ENCODE peak calls at places on chromosomes 4 and X, in four cellular contexts. P, M, H and Y are unnamed samples.

GRCh38 chr4:25236971-25237370 is 3.1 kb downstream of the PI4K2B start:
- DNase-seq in P (no peak), M (no peak), H (no peak), Y (no peak)

GRCh38 chr4:91963489-91963888 is 340.3 kb upstream of the GRID2 start:
- DNase-seq in P (no peak), M (no peak), H (no peak), Y (no peak)

GRCh38 chrX:70554081-70554480 is 109.4 kb downstream of the DLG3 start:
- DNase-seq in P (no peak), M (no peak), H (peak), Y (no peak)

GRCh38 chrX:10233696-10234095 is 76.9 kb downstream of the CLCN4 start:
- DNase-seq in P (no peak), M (no peak), H (no peak), Y (no peak)

GRCh38 chr4:103105558-103106356 is 6.1 kb upstream of the BDH2 start:
- DNase-seq in P (no peak), M (no peak), H (no peak), Y (no peak)

GRCh38 chr4:24210332-24210902 is 320.6 kb upstream of the PPARGC1A start:
- DNase-seq in P (peak), M (peak), H (no peak), Y (peak)

GRCh38 chr4:177051473-177052060 is 258.1 kb upstream of the NEIL3 start:
- DNase-seq in P (no peak), M (no peak), H (peak), Y (no peak)

GRCh38 chr4:142840516-142841123 is 5.5 kb downstream of the INPP4B start:
- DNase-seq in P (no peak), M (no peak), H (peak), Y (no peak)

GRCh38 chr4:87011340-87012034 is 76.7 kb downstream of the AFF1 start:
- DNase-seq in P (no peak), M (no peak), H (peak), Y (no peak)

GRCh38 chrX:106039920-106040319 is 1.4 kb upstream of the SERPINA7 start:
- DNase-seq in P (no peak), M (no peak), H (peak), Y (no peak)

GRCh38 chr4:125316391-125316780 is 1.6 kb downstream of the FAT4 start:
- DNase-seq in P (peak), M (peak), H (peak), Y (peak)

GRCh38 chrX:1719270-1719669 is 104.4 kb downstream of the ASMT start:
- DNase-seq in P (no peak), M (no peak), H (no peak), Y (no peak)

DNA sequence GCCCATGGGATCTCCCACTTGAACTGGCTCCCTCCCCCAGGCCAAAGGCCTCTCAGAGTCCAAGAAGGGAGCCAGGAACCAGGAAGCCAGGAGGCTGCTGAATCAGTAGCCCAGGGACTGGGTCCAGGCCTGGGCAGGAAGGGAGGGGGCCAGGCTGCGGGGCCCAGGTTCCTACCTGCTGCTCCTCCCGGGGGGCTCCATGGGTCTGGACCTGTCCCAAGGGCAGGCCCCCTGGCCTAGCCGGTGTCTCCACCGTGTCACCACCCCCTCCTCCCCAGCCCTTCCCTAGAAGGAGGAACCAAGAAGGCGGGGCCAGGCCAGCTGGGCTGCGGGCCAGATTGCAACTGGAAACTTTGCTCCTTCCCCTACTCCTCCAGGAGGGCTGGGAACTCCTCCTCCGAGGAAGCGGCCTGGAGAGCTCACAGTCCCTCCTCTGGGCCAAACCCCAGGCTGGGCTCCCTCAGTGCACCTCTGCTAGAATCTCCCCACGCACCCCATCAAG is at the start of gene IQSEC2:
- DNase-seq in P (peak), M (peak), H (peak), Y (peak)
- H3K4me3 ChIP-seq in P (peak), M (peak), H (no peak), Y (no peak)

GRCh38 chrX:118974908-118975671 is 672 bp downstream of the LONRF3 start:
- DNase-seq in P (peak), M (peak), H (peak), Y (peak)

GRCh38 chrX:118977424-118977823 is 3.0 kb downstream of the LONRF3 start:
- DNase-seq in P (no peak), M (no peak), H (no peak), Y (no peak)

GRCh38 chrX:118978451-118978850 is 4.0 kb downstream of the LONRF3 start:
- DNase-seq in P (no peak), M (no peak), H (no peak), Y (no peak)

GRCh38 chrX:118975831-118976598 is 1.6 kb downstream of the LONRF3 start:
- DNase-seq in P (peak), M (peak), H (peak), Y (peak)

DNA sequence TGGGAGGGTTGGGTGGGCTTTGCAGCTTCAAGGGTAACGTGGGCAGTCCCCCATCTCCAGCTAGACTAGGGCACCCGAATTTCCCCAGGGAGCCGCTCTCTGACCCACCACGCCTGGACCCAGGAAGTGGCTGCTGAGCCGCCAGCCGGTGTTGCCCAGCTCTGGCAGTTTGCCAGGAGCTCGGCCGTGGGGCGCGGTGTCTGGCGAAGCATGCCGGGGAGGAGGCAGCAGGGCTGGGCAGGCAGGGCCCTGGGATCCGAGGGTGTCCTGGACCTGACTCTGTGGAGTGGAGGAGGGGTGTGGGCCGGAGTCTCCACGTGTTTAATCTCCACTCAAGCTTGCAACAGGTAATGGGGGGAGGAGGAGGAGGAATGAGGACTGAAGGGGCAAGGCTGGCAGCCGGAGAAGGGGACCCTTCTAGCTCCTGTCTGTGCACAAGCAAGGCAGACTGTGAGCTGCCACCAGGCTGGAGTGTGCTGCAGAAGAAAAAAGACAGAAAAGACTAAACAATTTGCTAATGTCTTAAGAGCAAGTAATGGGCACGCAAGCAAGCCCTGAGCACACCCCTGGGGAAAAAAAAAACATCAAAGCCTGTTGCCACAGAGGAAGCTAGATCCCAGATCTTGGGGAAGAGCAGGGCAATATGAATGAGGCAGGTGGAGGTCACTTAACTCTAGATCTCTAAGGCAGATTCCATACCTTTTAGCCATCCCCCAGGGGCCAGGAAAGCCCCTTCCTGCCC is 2.4 kb downstream of the LONRF3 start:
- DNase-seq in P (peak), M (peak), H (peak), Y (peak)
- H3K4me3 ChIP-seq in P (peak), M (peak), H (no peak), Y (no peak)

GRCh38 chr4:3873446-3874415 is 107.5 kb downstream of the ADRA2C start:
- DNase-seq in P (no peak), M (no peak), H (no peak), Y (no peak)

GRCh38 chr4:3872834-3873313 is 106.7 kb downstream of the ADRA2C start:
- DNase-seq in P (no peak), M (no peak), H (no peak), Y (no peak)

GRCh38 chr4:3871181-3871852 is 105.1 kb downstream of the ADRA2C start:
- DNase-seq in P (no peak), M (peak), H (peak), Y (no peak)

GRCh38 chr4:3870567-3870962 is 104.4 kb downstream of the ADRA2C start:
- DNase-seq in P (no peak), M (peak), H (no peak), Y (no peak)

DNA sequence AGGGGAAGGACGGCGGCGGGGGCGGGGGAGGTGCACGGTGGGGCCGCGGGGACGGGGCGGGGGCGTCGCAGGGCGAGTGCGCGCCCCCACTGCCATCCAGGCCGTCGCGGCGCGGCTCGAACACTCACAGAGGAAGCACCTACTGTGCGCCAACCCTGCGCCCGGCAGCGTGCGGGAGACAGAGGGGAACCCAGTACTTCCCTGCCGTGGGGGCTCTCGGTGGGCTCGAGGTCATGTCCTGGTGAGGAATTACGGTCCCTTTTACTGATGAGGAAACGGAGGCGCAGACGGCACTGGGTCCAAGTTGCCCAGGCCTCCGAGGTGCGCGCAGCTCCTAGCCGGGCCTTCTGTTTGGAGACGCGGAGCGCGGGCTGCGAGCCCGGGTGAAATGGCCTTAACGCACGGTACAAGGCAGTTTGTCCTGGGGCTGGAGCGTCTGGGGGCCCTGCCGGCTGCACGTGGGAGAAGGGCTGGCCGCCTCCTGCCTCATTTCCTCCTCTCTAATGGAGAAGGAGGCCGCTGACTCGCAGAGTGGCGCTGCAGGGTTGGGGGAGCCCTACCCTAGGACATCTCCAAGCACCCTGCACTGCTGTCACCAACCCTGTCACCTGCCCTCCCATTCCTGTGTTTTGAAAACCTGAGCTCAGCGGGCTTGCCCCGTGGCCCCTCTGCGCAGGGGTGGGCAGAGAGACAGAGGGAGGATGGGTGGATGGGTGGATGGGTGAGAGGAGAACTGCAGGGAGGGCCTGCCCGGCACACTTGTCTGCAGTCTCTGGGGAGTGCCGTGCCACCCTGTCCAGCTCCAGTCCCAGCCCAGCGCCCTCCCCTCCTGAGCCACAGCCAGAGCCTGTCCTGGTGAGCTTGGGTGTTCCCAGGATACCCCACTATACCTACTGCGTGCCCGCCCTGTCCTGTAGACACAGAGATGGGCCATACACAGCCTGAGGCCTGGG is 106.0 kb downstream of the ADRA2C start:
- DNase-seq in P (no peak), M (peak), H (no peak), Y (no peak)
- H3K4me3 ChIP-seq in P (no peak), M (peak), H (no peak), Y (no peak)

DNA sequence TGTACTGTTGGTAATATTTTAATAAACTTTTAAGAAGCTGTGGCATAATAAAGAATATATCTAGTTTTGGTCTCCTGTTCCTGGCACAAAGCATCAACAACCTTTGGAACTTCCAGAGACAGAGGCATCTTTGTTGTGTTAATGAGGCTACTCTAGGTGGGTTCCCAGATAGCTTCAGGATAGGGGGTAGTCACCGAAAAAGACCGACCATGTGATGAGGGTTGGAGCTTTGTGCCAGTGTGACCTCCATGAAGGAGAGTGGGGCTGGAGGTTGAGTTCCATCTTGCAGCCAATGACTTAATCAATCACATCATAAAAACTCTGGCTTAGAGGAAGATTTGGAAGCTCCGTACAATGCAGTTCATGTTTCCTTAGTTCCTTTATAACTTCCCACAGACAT is 9.9 kb downstream of the PPAT start:
- DNase-seq in P (no peak), M (no peak), H (no peak), Y (no peak)
- H3K4me3 ChIP-seq in P (no peak), M (no peak), H (no peak), Y (no peak)

GRCh38 chrX:38898261-38898660 is 97.0 kb downstream of the MID1IP1 start:
- DNase-seq in P (no peak), M (no peak), H (no peak), Y (no peak)
- H3K4me3 ChIP-seq in P (no peak), M (no peak), H (no peak), Y (no peak)

DNA sequence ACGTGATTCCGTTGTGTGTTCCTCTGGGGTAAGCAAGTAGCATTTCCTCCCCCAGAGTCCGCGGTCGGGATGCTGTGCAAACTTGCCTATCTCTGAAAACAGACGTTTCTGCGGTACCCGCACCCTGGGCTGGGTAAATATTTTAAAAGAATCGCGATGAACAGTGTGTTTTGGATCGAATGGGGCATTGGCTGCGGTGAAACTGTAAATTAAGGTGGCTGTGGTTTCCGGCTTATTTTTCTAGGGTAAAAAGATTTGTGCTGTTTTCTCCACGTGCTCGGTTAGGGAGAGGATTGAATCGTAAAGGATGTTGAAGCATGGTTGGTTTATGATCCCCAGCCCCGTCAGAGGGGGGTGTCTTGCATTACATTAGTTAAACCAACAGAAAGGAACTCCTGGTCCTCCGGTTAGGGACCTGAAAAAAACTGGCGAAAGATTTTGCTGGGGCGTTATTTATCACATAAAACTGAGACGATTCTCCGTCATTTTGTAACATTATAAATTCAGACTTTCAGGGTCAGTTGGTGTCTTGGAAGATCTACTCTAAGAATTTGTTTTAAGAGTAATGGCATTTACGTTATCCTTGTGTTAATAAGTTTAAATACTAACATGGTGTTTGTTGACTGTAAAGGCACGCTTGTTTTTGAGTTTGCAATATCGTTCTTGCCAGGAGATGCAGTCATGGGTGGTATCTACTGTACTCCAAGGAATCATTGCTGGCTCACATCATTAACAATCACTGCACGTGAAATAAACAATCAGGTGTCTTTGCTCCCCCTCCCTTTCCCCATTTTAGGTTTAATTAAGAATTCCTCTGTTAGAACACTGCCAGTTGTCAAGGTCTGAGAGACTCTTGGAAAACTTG is 1.4 kb downstream of the HHIP start:
- DNase-seq in P (no peak), M (no peak), H (peak), Y (no peak)
- H3K4me3 ChIP-seq in P (peak), M (peak), H (peak), Y (no peak)

GRCh38 chrX:124862304-124862703 is 457.4 kb upstream of the TEX13C start:
- DNase-seq in P (no peak), M (no peak), H (no peak), Y (no peak)

GRCh38 chrX:124863303-124863702 is 456.4 kb upstream of the TEX13C start:
- DNase-seq in P (no peak), M (no peak), H (no peak), Y (no peak)

GRCh38 chrX:124860736-124861135 is 458.9 kb upstream of the TEX13C start:
- DNase-seq in P (no peak), M (no peak), H (no peak), Y (no peak)
- H3K4me3 ChIP-seq in P (no peak), M (no peak), H (no peak), Y (no peak)

GRCh38 chr4:113292371-113293042 is 243.1 kb downstream of the ANK2 start:
- DNase-seq in P (peak), M (no peak), H (peak), Y (no peak)

GRCh38 chr4:113294910-113295309 is 245.5 kb downstream of the ANK2 start:
- DNase-seq in P (no peak), M (no peak), H (no peak), Y (no peak)

GRCh38 chr4:113290666-113291065 is 241.2 kb downstream of the ANK2 start:
- DNase-seq in P (no peak), M (no peak), H (no peak), Y (no peak)

GRCh38 chr4:113293673-113294072 is 244.2 kb downstream of the ANK2 start:
- DNase-seq in P (no peak), M (no peak), H (no peak), Y (no peak)

DNA sequence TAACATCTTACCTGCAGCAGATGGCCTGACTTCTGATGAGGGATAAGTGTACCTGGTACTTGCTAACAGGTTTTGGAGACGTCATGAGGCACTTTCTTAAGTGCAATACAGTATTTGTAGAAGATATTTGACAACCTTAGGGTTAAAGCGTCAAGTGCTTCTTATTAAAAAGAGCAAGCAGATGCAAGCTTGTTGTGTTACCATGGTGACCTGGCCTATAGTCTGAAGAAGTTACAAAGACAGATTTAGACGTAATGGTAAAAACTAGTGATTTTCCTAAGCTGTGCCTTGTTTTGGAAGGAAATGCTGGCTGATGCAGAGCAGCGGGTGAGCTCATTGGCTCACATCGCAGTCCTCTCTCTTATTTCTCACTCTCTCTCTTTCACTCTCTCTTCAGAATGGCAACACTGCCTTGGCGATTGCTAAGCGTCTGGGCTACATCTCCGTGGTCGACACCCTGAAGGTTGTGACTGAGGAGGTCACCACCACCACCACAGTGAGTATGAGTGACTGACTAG is 243.6 kb downstream of the ANK2 start:
- DNase-seq in P (peak), M (no peak), H (peak), Y (no peak)
- H3K4me3 ChIP-seq in P (peak), M (peak), H (no peak), Y (no peak)

GRCh38 chr4:183422962-183423653 is 21.3 kb upstream of the CDKN2AIP start:
- DNase-seq in P (no peak), M (no peak), H (no peak), Y (peak)

GRCh38 chr4:183412836-183413561 is 31.4 kb upstream of the CDKN2AIP start:
- DNase-seq in P (no peak), M (no peak), H (no peak), Y (no peak)

GRCh38 chr4:183416878-183417277 is 27.6 kb upstream of the CDKN2AIP start:
- DNase-seq in P (no peak), M (peak), H (no peak), Y (no peak)

GRCh38 chr4:183413562-183414200 is 30.8 kb upstream of the CDKN2AIP start:
- DNase-seq in P (no peak), M (no peak), H (no peak), Y (no peak)

DNA sequence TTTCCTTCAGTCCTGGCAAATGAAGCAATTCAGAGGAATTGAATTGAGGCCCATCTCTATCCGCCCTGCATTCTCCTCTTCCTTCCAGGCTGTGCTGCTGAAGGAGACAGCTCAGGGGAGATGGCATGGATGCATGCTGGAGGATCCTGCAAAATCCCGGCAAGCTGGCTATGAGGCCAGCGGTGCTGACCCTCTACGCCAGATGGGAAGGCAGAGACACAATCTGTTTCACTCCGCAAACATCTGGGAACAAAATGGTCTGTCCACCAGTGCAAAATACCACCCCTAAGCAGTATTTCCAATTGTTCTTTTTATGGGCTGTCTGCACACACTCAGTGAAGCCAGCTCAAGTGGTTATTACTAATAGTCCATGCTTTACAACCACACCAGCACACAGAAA is 27.1 kb upstream of the CDKN2AIP start:
- DNase-seq in P (no peak), M (peak), H (no peak), Y (no peak)
- H3K4me3 ChIP-seq in P (no peak), M (no peak), H (no peak), Y (no peak)

GRCh38 chr4:5941601-5942000 is 48.7 kb upstream of the CRMP1 start:
- DNase-seq in P (no peak), M (no peak), H (no peak), Y (no peak)
- H3K4me3 ChIP-seq in P (no peak), M (no peak), H (no peak), Y (no peak)